ENCODE peak calls at places on chromosomes 3 and 15, in seven cellular contexts. D is IMR-90, Z is testis, G is tibial nerve, C is A549, W is breast epithelium, B is uterus. T is an unnamed sample.

GRCh38 chr3:49906004-49906860 is 2.6 kb upstream of the MST1R start:
- DNase-seq in C (peak; percentile 82), Z (peak; percentile 50), D (peak; percentile 46), W (peak; percentile 31), G (no peak), B (no peak), T (no peak)

GRCh38 chr15:69718916-69719315 is 266.3 kb downstream of the RPLP1 start:
- DNase-seq in B (no peak), D (no peak), G (no peak), Z (peak; percentile 27), W (peak; percentile 32), C (no peak), T (no peak)

GRCh38 chr15:33309602-33310276 is 1.0 kb upstream of the RYR3 start:
- DNase-seq in C (no peak), G (no peak), B (peak; percentile 59), Z (peak; percentile 47), D (no peak), W (no peak), T (no peak)

GRCh38 chr3:4664412-4664811 is 171.3 kb downstream of the ITPR1 start:
- DNase-seq in G (no peak), C (no peak), Z (no peak), W (no peak), B (no peak), D (no peak), T (no peak)

GRCh38 chr3:109050591-109051167 is 67.3 kb downstream of the MORC1 start:
- DNase-seq in C (peak; percentile 21), G (no peak), D (peak; percentile 19), W (no peak), B (no peak), Z (no peak), T (no peak)

GRCh38 chr3:123584284-123584987 is 417 bp downstream of the HACD2 start:
- DNase-seq in C (peak; percentile 23), G (peak; percentile 18), B (peak; percentile 52), W (peak; percentile 34), D (no peak), Z (peak; percentile 67), T (no peak)

GRCh38 chr3:50189274-50189673 is 2.1 kb upstream of the GNAT1 start:
- DNase-seq in B (peak; percentile 80), G (peak; percentile 47), D (peak; percentile 79), W (peak; percentile 81), Z (peak; percentile 91), C (peak; percentile 57), T (no peak)

GRCh38 chr3:160540546-160540945 is 24.8 kb downstream of the KPNA4 start:
- DNase-seq in B (no peak), D (peak; percentile 50), W (no peak), Z (no peak), G (no peak), C (no peak), T (no peak)

GRCh38 chr15:48541659-48542334 is 103.7 kb downstream of the FBN1 start:
- DNase-seq in B (no peak), G (no peak), Z (no peak), C (no peak), D (peak; percentile 88), W (no peak), T (no peak)

GRCh38 chr3:108076564-108076963 is 14.3 kb downstream of the CD47 start:
- DNase-seq in G (no peak), D (no peak), C (no peak), B (no peak), W (no peak), Z (no peak), T (no peak)

GRCh38 chr3:39101022-39101689 is 6.3 kb downstream of the GORASP1 start:
- DNase-seq in Z (no peak), W (no peak), D (peak; percentile 26), C (peak; percentile 94), B (no peak), G (no peak), T (no peak)

GRCh38 chr3:188084751-188085595 is 69.0 kb upstream of the LPP start:
- DNase-seq in Z (peak; percentile 50), G (no peak), C (no peak), W (no peak), D (no peak), B (no peak), T (no peak)

GRCh38 chr3:184239710-184240109 is 9.1 kb downstream of the ALG3 start:
- DNase-seq in W (no peak), G (no peak), C (no peak), B (no peak), D (no peak), Z (no peak), T (no peak)

GRCh38 chr15:72236381-72237285 is 5.6 kb upstream of the PKM start:
- DNase-seq in B (no peak), Z (peak; percentile 65), W (no peak), D (peak; percentile 19), C (no peak), G (no peak), T (no peak)

GRCh38 chr3:160049038-160049437 is 60.4 kb downstream of the IL12A start:
- DNase-seq in Z (no peak), W (no peak), B (no peak), G (no peak), D (no peak), C (no peak), T (no peak)

GRCh38 chr3:165532851-165533250 is 304.4 kb downstream of the BCHE start:
- DNase-seq in C (no peak), Z (no peak), D (no peak), W (no peak), G (no peak), B (no peak), T (no peak)

GRCh38 chr3:141738636-141739363 is 702 bp downstream of the RNF7 start:
- DNase-seq in B (no peak), G (no peak), W (no peak), Z (peak; percentile 33), D (peak; percentile 64), C (peak; percentile 45), T (no peak)

GRCh38 chr3:43372007-43372754 is 85.8 kb downstream of the SNRK start:
- DNase-seq in C (no peak), Z (no peak), D (no peak), W (no peak), B (no peak), G (no peak), T (no peak)

GRCh38 chr3:189863031-189863430 is 231.8 kb downstream of the TP63 start:
- DNase-seq in W (peak; percentile 68), D (no peak), Z (no peak), C (no peak), B (no peak), G (no peak), T (no peak)

GRCh38 chr3:195690951-195691350 is 29.8 kb upstream of the MUC20 start:
- DNase-seq in C (no peak), G (no peak), W (no peak), Z (no peak), D (no peak), B (no peak), T (no peak)

GRCh38 chr3:194484614-194485013 is 2.2 kb downstream of the ATP13A3 start:
- DNase-seq in D (no peak), G (no peak), Z (no peak), W (no peak), B (no peak), C (no peak), T (no peak)

GRCh38 chr15:94346272-94346671 is 114.9 kb downstream of the MCTP2 start:
- DNase-seq in W (no peak), Z (no peak), B (no peak), G (no peak), D (peak; percentile 1), C (no peak), T (no peak)

GRCh38 chr3:24829632-24830229 is 335.1 kb upstream of the THRB start:
- DNase-seq in Z (no peak), D (no peak), B (no peak), C (peak; percentile 12), W (no peak), G (no peak), T (no peak)

GRCh38 chr3:184812845-184813157 is 835 bp downstream of the VPS8 start:
- DNase-seq in B (no peak), G (no peak), D (no peak), Z (no peak), C (no peak), W (no peak), T (no peak)

GRCh38 chr15:74036271-74037170 is 42.0 kb downstream of the PML start:
- DNase-seq in C (peak; percentile 60), B (peak; percentile 83), D (peak; percentile 73), Z (peak; percentile 83), G (peak; percentile 62), W (no peak), T (no peak)
- TF ChIP-seq CTCF in C (peak; percentile 46), B (peak; percentile 64), D (peak; percentile 69), Z (peak; percentile 36), G (peak; percentile 58), W (peak; percentile 38), T (peak; percentile 19)

GRCh38 chr15:40100133-40100946 is 8.3 kb downstream of the BMF start:
- DNase-seq in C (no peak), B (no peak), D (no peak), W (no peak), Z (no peak), G (no peak), T (no peak)
- H3K27ac ChIP-seq in C (peak overlapping the region; percentile 68), B (peak overlapping the region; percentile 95), D (peak overlapping the region; percentile 80), W (peak overlapping the region; percentile 96), Z (peak overlapping the region; percentile 0), G (no peak overlapping the region), T (no peak overlapping the region)

GRCh38 chr3:101561630-101562328 is at the start of gene TRMT10C:
- DNase-seq in B (peak; percentile 90), W (peak; percentile 85), G (peak; percentile 62), C (peak; percentile 90), Z (peak; percentile 95), D (peak; percentile 93), T (peak; percentile 43)
- TF ChIP-seq POLR2A in B (peak; percentile 68), W (peak; percentile 77), G (peak; percentile 73), C (peak; percentile 77), Z (peak; percentile 33), D (peak; percentile 92), T (peak; percentile 88)

GRCh38 chr3:57864853-57865252 is 108.7 kb downstream of the SLMAP start:
- DNase-seq in B (no peak), G (no peak), W (no peak), D (peak; percentile 45), C (peak; percentile 5), Z (no peak), T (no peak)
- TF ChIP-seq CTCF in B (peak; percentile 56), G (peak; percentile 42), W (peak; percentile 41), D (peak; percentile 61), C (peak; percentile 48), Z (peak; percentile 38), T (peak; percentile 30)

GRCh38 chr15:52462806-52463360 is 65.8 kb downstream of the MYO5A start:
- DNase-seq in C (no peak), Z (no peak), B (no peak), G (no peak), W (no peak), D (no peak), T (no peak)
- H3K27ac ChIP-seq in C (no peak overlapping the region), Z (no peak overlapping the region), B (no peak overlapping the region), G (no peak overlapping the region), W (no peak overlapping the region), D (no peak overlapping the region), T (no peak overlapping the region)

DNA sequence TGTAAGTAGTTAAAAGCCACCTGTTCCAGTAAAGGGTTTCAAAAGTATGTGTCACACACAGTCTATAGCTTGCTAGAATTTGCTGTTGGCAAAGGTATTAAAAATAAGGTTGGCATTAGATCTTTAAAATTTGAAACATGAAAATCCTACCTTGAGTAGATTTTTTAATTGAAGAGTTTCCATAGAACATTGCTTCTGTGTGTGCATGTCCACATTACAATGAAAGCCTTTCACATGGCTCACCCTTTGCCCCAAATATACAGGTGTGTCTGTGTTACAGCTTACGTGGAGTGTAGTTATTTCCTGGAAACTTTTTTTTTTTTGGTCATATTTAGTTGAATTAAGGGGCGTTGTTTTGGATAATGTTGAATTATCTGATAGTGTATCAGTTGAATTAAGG is 2.2 kb downstream of the ABHD17C start:
- DNase-seq in G (no peak), D (no peak), B (no peak), C (no peak), Z (no peak), W (no peak), T (no peak)
- TF ChIP-seq POLR2A in G (no peak), D (no peak), B (no peak), C (no peak), Z (no peak), W (no peak), T (no peak)

T was measured in esophagus squamous epithelium.